ENCODE peak calls at places on chromosomes 7 and 10, in six cellular contexts. Q is A549; M is foreskin fibroblast; I is GM10248; R is activated CD8-positive, alpha-beta T cell treated with anti-CD3 and anti-CD28 coated beads for 36 hours; T is colonic mucosa. B is an unnamed sample.

GRCh38 chr7:64613653-64614052 is 50.8 kb upstream of the ZNF680 start:
- DNase-seq in Q (no peak), M (no peak), I (no peak), R (no peak), T (no peak), B (no peak)

GRCh38 chr10:85612378-85612775 is 754.2 kb downstream of the GRID1 start:
- DNase-seq in Q (no peak), M (no peak), I (no peak), R (peak), T (no peak), B (no peak)

GRCh38 chr10:68402271-68402670 is 4.8 kb downstream of the RUFY2 start:
- DNase-seq in Q (no peak), M (no peak), I (no peak), R (no peak), T (no peak), B (no peak)

GRCh38 chr10:32253300-32253699 is 93.7 kb downstream of the EPC1 start:
- DNase-seq in Q (no peak), M (peak), I (no peak), R (peak), T (peak), B (no peak)

GRCh38 chr10:119103687-119104652 is at the start of gene DENND10:
- DNase-seq in Q (peak), M (peak), I (peak), R (peak), T (peak), B (peak)

GRCh38 chr10:97597778-97598177 is 8.3 kb downstream of the C10orf62 start:
- DNase-seq in Q (no peak), M (no peak), I (no peak), R (no peak), T (no peak), B (no peak)

GRCh38 chr10:113177163-113177935 is 227.3 kb downstream of the TCF7L2 start:
- DNase-seq in Q (no peak), M (no peak), I (no peak), R (no peak), T (no peak), B (no peak)

GRCh38 chr7:157520249-157520648 is 183.4 kb downstream of the DNAJB6 start:
- DNase-seq in Q (no peak), M (no peak), I (no peak), R (no peak), T (no peak), B (no peak)

GRCh38 chr10:113261130-113261529 is 291.7 kb upstream of the HABP2 start:
- DNase-seq in Q (no peak), M (no peak), I (no peak), R (no peak), T (no peak), B (no peak)

GRCh38 chr10:48439581-48440041 is 133.1 kb downstream of the MAPK8 start:
- DNase-seq in Q (no peak), M (peak), I (no peak), R (no peak), T (peak), B (no peak)

GRCh38 chr7:103613655-103614642 is 167.9 kb upstream of the SLC26A5 start:
- DNase-seq in Q (no peak), M (peak), I (no peak), R (no peak), T (no peak), B (no peak)

GRCh38 chr7:118109607-118110006 is 74.4 kb upstream of the LSM8 start:
- DNase-seq in Q (peak), M (no peak), I (no peak), R (no peak), T (no peak), B (no peak)

GRCh38 chr10:29465384-29465783 is 169.4 kb downstream of the SVIL start:
- DNase-seq in Q (no peak), M (no peak), I (no peak), R (no peak), T (no peak), B (no peak)

GRCh38 chr7:141198191-141198958 is 124.5 kb downstream of the TMEM178B start:
- DNase-seq in Q (no peak), M (no peak), I (no peak), R (no peak), T (no peak), B (no peak)

GRCh38 chr7:105011771-105012502 is 2.1 kb upstream of the KMT2E start:
- DNase-seq in Q (no peak), M (no peak), I (no peak), R (peak), T (no peak), B (no peak)

GRCh38 chr10:22850541-22850940 is 77.3 kb upstream of the ARMC3 start:
- DNase-seq in Q (no peak), M (no peak), I (no peak), R (no peak), T (no peak), B (no peak)

GRCh38 chr7:149218469-149219420 is 20.7 kb upstream of the ZNF212 start:
- DNase-seq in Q (no peak), M (no peak), I (no peak), R (no peak), T (no peak), B (no peak)

GRCh38 chr7:128217030-128217805 is 23.9 kb upstream of the LEP start:
- DNase-seq in Q (no peak), M (peak), I (no peak), R (no peak), T (no peak), B (no peak)

GRCh38 chr7:74174606-74175082 is 488 bp downstream of the EIF4H start:
- DNase-seq in Q (peak), M (peak), I (peak), R (peak), T (peak), B (peak)

GRCh38 chr10:133258066-133258817 is 18.4 kb downstream of the ADAM8 start:
- DNase-seq in Q (no peak), M (no peak), I (no peak), R (peak), T (peak), B (peak)

GRCh38 chr7:45407730-45408406 is 166.3 kb upstream of the ADCY1 start:
- DNase-seq in Q (no peak), M (no peak), I (peak), R (no peak), T (no peak), B (no peak)

GRCh38 chr10:89646833-89647570 is 2.0 kb upstream of the PANK1 start:
- DNase-seq in Q (no peak), M (peak), I (no peak), R (no peak), T (no peak), B (no peak)

GRCh38 chr7:104908636-104909035 is 105.4 kb upstream of the KMT2E start:
- DNase-seq in Q (no peak), M (peak), I (no peak), R (no peak), T (no peak), B (no peak)

GRCh38 chr7:123154231-123154860 is 45.4 kb downstream of the SLC13A1 start:
- DNase-seq in Q (peak), M (peak), I (peak), R (peak), T (peak), B (peak)

GRCh38 chr7:128793184-128793552 is 1.4 kb downstream of the CCDC136 start:
- DNase-seq in Q (no peak), M (no peak), I (no peak), R (no peak), T (no peak), B (no peak)

GRCh38 chr7:95322874-95323273 is 1.5 kb downstream of the PON1 start:
- DNase-seq in Q (no peak), M (no peak), I (no peak), R (no peak), T (no peak), B (no peak)

GRCh38 chr10:97034301-97034700 is 151.5 kb downstream of the SLIT1 start:
- DNase-seq in Q (no peak), M (no peak), I (no peak), R (no peak), T (no peak), B (no peak)

GRCh38 chr7:75966209-75966961 is 28.0 kb downstream of the TMEM120A start:
- DNase-seq in Q (no peak), M (peak), I (no peak), R (no peak), T (peak), B (no peak)

GRCh38 chr7:98985945-98986344 is 107.6 kb downstream of the TRRAP start:
- DNase-seq in Q (no peak), M (no peak), I (no peak), R (no peak), T (no peak), B (no peak)

GRCh38 chr7:90625562-90625961 is 29.4 kb downstream of the CDK14 start:
- DNase-seq in Q (no peak), M (peak), I (no peak), R (no peak), T (peak), B (no peak)

GRCh38 chr7:91843831-91844230 is 36.7 kb downstream of the MTERF1 start:
- DNase-seq in Q (no peak), M (no peak), I (no peak), R (no peak), T (no peak), B (no peak)

GRCh38 chr10:91159254-91159783 is 61.1 kb upstream of the PCGF5 start:
- DNase-seq in Q (no peak), M (peak), I (no peak), R (no peak), T (no peak), B (no peak)

GRCh38 chr7:1174881-1175596 is 15.0 kb upstream of the ZFAND2A start:
- DNase-seq in Q (no peak), M (no peak), I (no peak), R (no peak), T (no peak), B (no peak)

GRCh38 chr10:102601639-102602038 is 42.6 kb upstream of the TRIM8 start:
- DNase-seq in Q (no peak), M (no peak), I (no peak), R (no peak), T (no peak), B (no peak)

GRCh38 chr10:102603946-102604345 is 40.3 kb upstream of the TRIM8 start:
- DNase-seq in Q (no peak), M (no peak), I (no peak), R (no peak), T (no peak), B (no peak)

GRCh38 chr10:102602272-102603045 is 41.8 kb upstream of the TRIM8 start:
- DNase-seq in Q (no peak), M (peak), I (no peak), R (no peak), T (no peak), B (no peak)

GRCh38 chr10:102605712-102606111 is 38.6 kb upstream of the TRIM8 start:
- DNase-seq in Q (no peak), M (peak), I (no peak), R (no peak), T (no peak), B (no peak)

DNA sequence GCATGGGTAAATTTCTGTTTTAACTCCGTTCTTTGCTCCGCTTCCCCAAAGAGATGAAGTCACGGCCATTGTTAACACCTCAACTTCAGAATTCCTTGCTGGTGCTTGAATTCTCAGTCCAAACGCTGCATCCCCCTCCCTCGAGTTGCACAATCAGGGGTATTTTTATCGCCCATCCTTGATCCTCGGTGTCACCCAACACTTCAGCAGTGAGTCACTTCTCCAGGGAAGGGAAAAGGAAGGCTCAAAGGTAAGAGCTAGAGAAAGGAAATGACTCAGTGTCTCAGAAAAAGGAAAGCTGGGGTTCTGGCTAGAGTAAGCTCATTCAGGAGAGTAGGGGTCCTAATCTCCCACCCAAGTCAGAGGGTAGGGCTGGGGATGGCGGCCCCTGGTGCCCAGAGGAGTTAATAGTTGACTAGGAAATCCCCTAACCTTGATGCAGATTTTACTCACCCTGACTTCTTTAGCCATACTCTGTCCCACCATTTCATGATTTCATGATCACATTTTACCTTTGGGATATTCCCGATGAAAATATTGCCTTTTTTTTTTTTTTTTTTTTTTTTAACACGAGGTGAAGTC is 39.8 kb upstream of the TRIM8 start:
- DNase-seq in Q (peak), M (peak), I (no peak), R (no peak), T (no peak), B (no peak)
- TF ChIP-seq CTCF in Q (no peak), M (no peak), I (no peak), R (no peak), T (no peak), B (no peak)

GRCh38 chr10:71213761-71214440 is 1.5 kb downstream of the UNC5B start:
- DNase-seq in Q (peak), M (peak), I (no peak), R (no peak), T (peak), B (no peak)

GRCh38 chr10:71211053-71211452 is 1.3 kb upstream of the UNC5B start:
- DNase-seq in Q (no peak), M (no peak), I (no peak), R (no peak), T (no peak), B (no peak)

GRCh38 chr10:71211759-71212248 is 566 bp upstream of the UNC5B start:
- DNase-seq in Q (no peak), M (peak), I (peak), R (no peak), T (no peak), B (no peak)

GRCh38 chr10:71213127-71213616 is 802 bp downstream of the UNC5B start:
- DNase-seq in Q (no peak), M (peak), I (no peak), R (peak), T (peak), B (peak)

GRCh38 chr10:71212249-71213126 is at the start of gene UNC5B:
- DNase-seq in Q (peak), M (peak), I (peak), R (peak), T (peak), B (peak)
- TF ChIP-seq CTCF in Q (peak), M (no peak), I (no peak), R (no peak), T (no peak), B (peak)

GRCh38 chr7:101814996-101815825 is 2.2 kb upstream of the CUX1 start:
- DNase-seq in Q (peak), M (peak), I (peak), R (peak), T (peak), B (peak)
- TF ChIP-seq CTCF in Q (peak), M (peak), I (peak), R (peak), T (peak), B (no peak)

GRCh38 chr10:14949291-14949690 is 4.6 kb downstream of the DCLRE1C start:
- DNase-seq in Q (no peak), M (no peak), I (no peak), R (no peak), T (no peak), B (no peak)

GRCh38 chr10:14954934-14955333 is 1.0 kb upstream of the DCLRE1C start:
- DNase-seq in Q (no peak), M (no peak), I (no peak), R (no peak), T (no peak), B (no peak)

GRCh38 chr10:14954001-14954770 is at the start of gene DCLRE1C:
- DNase-seq in Q (peak), M (peak), I (peak), R (peak), T (peak), B (peak)

GRCh38 chr10:14953452-14954000 is 370 bp downstream of the DCLRE1C start:
- DNase-seq in Q (peak), M (peak), I (peak), R (no peak), T (peak), B (peak)

GRCh38 chr10:14952851-14953451 is 945 bp downstream of the DCLRE1C start:
- DNase-seq in Q (no peak), M (peak), I (no peak), R (no peak), T (no peak), B (no peak)
- TF ChIP-seq CTCF in Q (no peak), M (peak), I (no peak), R (no peak), T (no peak), B (no peak)

B was measured in prostate gland.